ENCODE peak calls at places on chromosomes 2 and 18, in ten cellular contexts. One of them, this sample, is unnamed.
A peak's percentile ranks its signal among the peaks of the same experiment; 100 is the strongest.

GRCh38 chr2:113124181-113124961 is 3.0 kb upstream of the IL1RN start:
- DNase-seq in NT2/D1: no peak
- DNase-seq in D341Med: no peak
- DNase-seq in NB4: peak; percentile 88
- DNase-seq in nucleus accumbens: no peak
- DNase-seq in KBM-7: peak; percentile 71
- DNase-seq in smooth muscle cell of the brain vasculature: no peak
- DNase-seq in stomach: no peak
- DNase-seq in fibroblast of mammary gland: peak; percentile 53
- DNase-seq in WTC11: no peak
- DNase-seq in this sample: no peak

GRCh38 chr2:58239243-58239642 is 1.9 kb downstream of the FANCL start:
- DNase-seq in D341Med: no peak
- DNase-seq in WTC11: no peak
- DNase-seq in KBM-7: no peak
- DNase-seq in fibroblast of mammary gland: no peak
- DNase-seq in stomach: no peak
- DNase-seq in NB4: no peak
- DNase-seq in nucleus accumbens: no peak
- DNase-seq in smooth muscle cell of the brain vasculature: no peak
- DNase-seq in NT2/D1: no peak
- DNase-seq in this sample: no peak

GRCh38 chr18:51614033-51614432 is 416.6 kb upstream of the MEX3C start:
- DNase-seq in NT2/D1: no peak
- DNase-seq in stomach: no peak
- DNase-seq in nucleus accumbens: no peak
- DNase-seq in KBM-7: no peak
- DNase-seq in WTC11: no peak
- DNase-seq in smooth muscle cell of the brain vasculature: no peak
- DNase-seq in fibroblast of mammary gland: peak; percentile 1
- DNase-seq in NB4: no peak
- DNase-seq in D341Med: no peak
- DNase-seq in this sample: no peak

GRCh38 chr2:932320-933221 is 18.1 kb upstream of the SNTG2 start:
- DNase-seq in smooth muscle cell of the brain vasculature: no peak
- DNase-seq in KBM-7: no peak
- DNase-seq in NB4: no peak
- DNase-seq in WTC11: no peak
- DNase-seq in stomach: no peak
- DNase-seq in D341Med: no peak
- DNase-seq in fibroblast of mammary gland: no peak
- DNase-seq in nucleus accumbens: no peak
- DNase-seq in NT2/D1: no peak
- DNase-seq in this sample: no peak

GRCh38 chr2:147578529-147578928 is 266.3 kb upstream of the ACVR2A start:
- DNase-seq in stomach: no peak
- DNase-seq in WTC11: no peak
- DNase-seq in KBM-7: no peak
- DNase-seq in smooth muscle cell of the brain vasculature: no peak
- DNase-seq in nucleus accumbens: no peak
- DNase-seq in D341Med: no peak
- DNase-seq in fibroblast of mammary gland: no peak
- DNase-seq in NT2/D1: no peak
- DNase-seq in NB4: no peak
- DNase-seq in this sample: no peak

GRCh38 chr2:127508621-127509034 is 17.7 kb downstream of the IWS1 start:
- DNase-seq in nucleus accumbens: peak; percentile 12
- DNase-seq in fibroblast of mammary gland: peak; percentile 100
- DNase-seq in D341Med: peak; percentile 74
- DNase-seq in NT2/D1: no peak
- DNase-seq in smooth muscle cell of the brain vasculature: peak; percentile 86
- DNase-seq in KBM-7: peak; percentile 49
- DNase-seq in NB4: peak; percentile 91
- DNase-seq in stomach: peak; percentile 53
- DNase-seq in WTC11: no peak
- DNase-seq in this sample: peak; percentile 57

GRCh38 chr2:15786003-15786654 is 154.2 kb upstream of the MYCN start:
- DNase-seq in NB4: no peak
- DNase-seq in KBM-7: no peak
- DNase-seq in smooth muscle cell of the brain vasculature: no peak
- DNase-seq in D341Med: no peak
- DNase-seq in nucleus accumbens: no peak
- DNase-seq in NT2/D1: no peak
- DNase-seq in stomach: no peak
- DNase-seq in fibroblast of mammary gland: no peak
- DNase-seq in WTC11: no peak
- DNase-seq in this sample: no peak

GRCh38 chr2:147600223-147600622 is 244.6 kb upstream of the ACVR2A start:
- DNase-seq in D341Med: no peak
- DNase-seq in smooth muscle cell of the brain vasculature: no peak
- DNase-seq in KBM-7: no peak
- DNase-seq in nucleus accumbens: no peak
- DNase-seq in NB4: no peak
- DNase-seq in fibroblast of mammary gland: no peak
- DNase-seq in WTC11: no peak
- DNase-seq in NT2/D1: no peak
- DNase-seq in stomach: no peak
- DNase-seq in this sample: no peak

GRCh38 chr2:179682756-179683155 is 178.7 kb downstream of the ZNF385B start:
- DNase-seq in smooth muscle cell of the brain vasculature: no peak
- DNase-seq in stomach: no peak
- DNase-seq in fibroblast of mammary gland: no peak
- DNase-seq in nucleus accumbens: no peak
- DNase-seq in WTC11: no peak
- DNase-seq in KBM-7: no peak
- DNase-seq in D341Med: no peak
- DNase-seq in NT2/D1: no peak
- DNase-seq in NB4: no peak
- DNase-seq in this sample: no peak

GRCh38 chr2:121505005-121505404 is 25.7 kb upstream of the RNU4ATAC start:
- DNase-seq in D341Med: no peak
- DNase-seq in NB4: no peak
- DNase-seq in NT2/D1: no peak
- DNase-seq in nucleus accumbens: no peak
- DNase-seq in stomach: no peak
- DNase-seq in WTC11: no peak
- DNase-seq in KBM-7: no peak
- DNase-seq in smooth muscle cell of the brain vasculature: no peak
- DNase-seq in fibroblast of mammary gland: peak; percentile 86
- DNase-seq in this sample: no peak

GRCh38 chr2:176130153-176130916 is 830 bp downstream of the HOXD8 start:
- DNase-seq in WTC11: peak; percentile 56
- DNase-seq in nucleus accumbens: no peak
- DNase-seq in stomach: no peak
- DNase-seq in fibroblast of mammary gland: peak; percentile 86
- DNase-seq in NB4: no peak
- DNase-seq in NT2/D1: no peak
- DNase-seq in smooth muscle cell of the brain vasculature: no peak
- DNase-seq in KBM-7: no peak
- DNase-seq in D341Med: peak; percentile 66
- DNase-seq in this sample: no peak

GRCh38 chr2:152336103-152336853 is 1.3 kb downstream of the FMNL2 start:
- DNase-seq in NB4: peak; percentile 67
- DNase-seq in KBM-7: peak; percentile 52
- DNase-seq in nucleus accumbens: peak; percentile 45
- DNase-seq in D341Med: peak; percentile 71
- DNase-seq in stomach: peak; percentile 58
- DNase-seq in smooth muscle cell of the brain vasculature: no peak
- DNase-seq in WTC11: peak; percentile 52
- DNase-seq in NT2/D1: no peak
- DNase-seq in fibroblast of mammary gland: peak; percentile 47
- DNase-seq in this sample: peak; percentile 9

GRCh38 chr2:198383392-198383791 is 579.0 kb downstream of the PLCL1 start:
- DNase-seq in D341Med: no peak
- DNase-seq in smooth muscle cell of the brain vasculature: no peak
- DNase-seq in NT2/D1: no peak
- DNase-seq in stomach: no peak
- DNase-seq in KBM-7: no peak
- DNase-seq in nucleus accumbens: no peak
- DNase-seq in NB4: no peak
- DNase-seq in WTC11: no peak
- DNase-seq in fibroblast of mammary gland: peak; percentile 1
- DNase-seq in this sample: no peak

GRCh38 chr18:5628512-5629255 is 84.9 kb upstream of the EPB41L3 start:
- DNase-seq in D341Med: peak; percentile 79
- DNase-seq in nucleus accumbens: peak; percentile 50
- DNase-seq in fibroblast of mammary gland: peak; percentile 43
- DNase-seq in smooth muscle cell of the brain vasculature: no peak
- DNase-seq in NT2/D1: no peak
- DNase-seq in NB4: no peak
- DNase-seq in KBM-7: peak; percentile 56
- DNase-seq in stomach: peak; percentile 31
- DNase-seq in WTC11: peak; percentile 64
- DNase-seq in this sample: peak; percentile 71

GRCh38 chr2:239240480-239240881 is 160.3 kb downstream of the HDAC4 start:
- DNase-seq in fibroblast of mammary gland: no peak
- DNase-seq in WTC11: no peak
- DNase-seq in KBM-7: peak; percentile 61
- DNase-seq in NT2/D1: no peak
- DNase-seq in D341Med: no peak
- DNase-seq in nucleus accumbens: no peak
- DNase-seq in smooth muscle cell of the brain vasculature: no peak
- DNase-seq in stomach: no peak
- DNase-seq in NB4: peak; percentile 79
- DNase-seq in this sample: no peak

GRCh38 chr2:61993422-61994024 is 88.0 kb downstream of the COMMD1 start:
- DNase-seq in WTC11: no peak
- DNase-seq in stomach: no peak
- DNase-seq in fibroblast of mammary gland: peak; percentile 68
- DNase-seq in NB4: peak; percentile 80
- DNase-seq in KBM-7: peak; percentile 84
- DNase-seq in NT2/D1: peak; percentile 20
- DNase-seq in D341Med: peak; percentile 47
- DNase-seq in nucleus accumbens: no peak
- DNase-seq in smooth muscle cell of the brain vasculature: peak; percentile 29
- DNase-seq in this sample: no peak

GRCh38 chr2:61948661-61949457 is 43.4 kb downstream of the COMMD1 start:
- DNase-seq in fibroblast of mammary gland: no peak
- DNase-seq in WTC11: no peak
- DNase-seq in smooth muscle cell of the brain vasculature: no peak
- DNase-seq in NT2/D1: no peak
- DNase-seq in stomach: no peak
- DNase-seq in nucleus accumbens: no peak
- DNase-seq in D341Med: no peak
- DNase-seq in KBM-7: no peak
- DNase-seq in NB4: no peak
- DNase-seq in this sample: no peak

GRCh38 chr18:62524443-62525200 is 1.8 kb downstream of the ZCCHC2 start:
- DNase-seq in fibroblast of mammary gland: peak; percentile 46
- DNase-seq in D341Med: peak; percentile 79
- DNase-seq in NT2/D1: no peak
- DNase-seq in stomach: peak; percentile 73
- DNase-seq in WTC11: peak; percentile 64
- DNase-seq in KBM-7: peak; percentile 65
- DNase-seq in NB4: peak; percentile 74
- DNase-seq in nucleus accumbens: peak; percentile 79
- DNase-seq in smooth muscle cell of the brain vasculature: no peak
- DNase-seq in this sample: peak; percentile 69

GRCh38 chr18:35174093-35174731 is 66.6 kb upstream of the ZNF397 start:
- DNase-seq in smooth muscle cell of the brain vasculature: no peak
- DNase-seq in nucleus accumbens: no peak
- DNase-seq in fibroblast of mammary gland: no peak
- DNase-seq in WTC11: no peak
- DNase-seq in stomach: no peak
- DNase-seq in KBM-7: peak; percentile 88
- DNase-seq in D341Med: peak; percentile 70
- DNase-seq in NB4: peak; percentile 91
- DNase-seq in NT2/D1: no peak
- DNase-seq in this sample: no peak

GRCh38 chr2:71813315-71813714 is 334.3 kb downstream of the CYP26B1 start:
- DNase-seq in KBM-7: no peak
- DNase-seq in fibroblast of mammary gland: no peak
- DNase-seq in stomach: no peak
- DNase-seq in WTC11: no peak
- DNase-seq in smooth muscle cell of the brain vasculature: no peak
- DNase-seq in D341Med: no peak
- DNase-seq in NB4: no peak
- DNase-seq in nucleus accumbens: no peak
- DNase-seq in NT2/D1: no peak
- DNase-seq in this sample: peak; percentile 30

GRCh38 chr2:106130251-106130998 is 63.7 kb downstream of the UXS1 start:
- DNase-seq in KBM-7: no peak
- DNase-seq in smooth muscle cell of the brain vasculature: no peak
- DNase-seq in stomach: no peak
- DNase-seq in nucleus accumbens: no peak
- DNase-seq in NT2/D1: no peak
- DNase-seq in D341Med: no peak
- DNase-seq in WTC11: no peak
- DNase-seq in NB4: no peak
- DNase-seq in fibroblast of mammary gland: no peak
- DNase-seq in this sample: no peak

GRCh38 chr2:217970206-217970605 is 32.6 kb downstream of the TNS1 start:
- DNase-seq in NB4: no peak
- DNase-seq in nucleus accumbens: no peak
- DNase-seq in KBM-7: no peak
- DNase-seq in WTC11: no peak
- DNase-seq in stomach: no peak
- DNase-seq in fibroblast of mammary gland: peak; percentile 76
- DNase-seq in D341Med: no peak
- DNase-seq in smooth muscle cell of the brain vasculature: no peak
- DNase-seq in NT2/D1: no peak
- DNase-seq in this sample: no peak

GRCh38 chr2:32792416-32792815 is 154.3 kb upstream of the LTBP1 start:
- DNase-seq in NB4: no peak
- DNase-seq in nucleus accumbens: no peak
- DNase-seq in smooth muscle cell of the brain vasculature: no peak
- DNase-seq in fibroblast of mammary gland: no peak
- DNase-seq in WTC11: no peak
- DNase-seq in NT2/D1: no peak
- DNase-seq in stomach: no peak
- DNase-seq in KBM-7: no peak
- DNase-seq in D341Med: no peak
- DNase-seq in this sample: no peak

GRCh38 chr2:108633379-108633778 is 85.9 kb upstream of the RANBP2 start:
- DNase-seq in NB4: no peak
- DNase-seq in NT2/D1: no peak
- DNase-seq in stomach: no peak
- DNase-seq in KBM-7: no peak
- DNase-seq in smooth muscle cell of the brain vasculature: no peak
- DNase-seq in D341Med: no peak
- DNase-seq in fibroblast of mammary gland: no peak
- DNase-seq in nucleus accumbens: no peak
- DNase-seq in WTC11: no peak
- DNase-seq in this sample: no peak

GRCh38 chr18:48609114-48609513 is 70.3 kb downstream of the CTIF start:
- DNase-seq in smooth muscle cell of the brain vasculature: no peak
- DNase-seq in NB4: no peak
- DNase-seq in nucleus accumbens: no peak
- DNase-seq in WTC11: no peak
- DNase-seq in fibroblast of mammary gland: no peak
- DNase-seq in KBM-7: no peak
- DNase-seq in stomach: no peak
- DNase-seq in D341Med: no peak
- DNase-seq in NT2/D1: no peak
- DNase-seq in this sample: no peak

GRCh38 chr2:223944166-223944703 is 900 bp downstream of the WDFY1 start:
- DNase-seq in WTC11: peak; percentile 73
- DNase-seq in NB4: peak; percentile 48
- DNase-seq in stomach: peak; percentile 41
- DNase-seq in D341Med: peak; percentile 56
- DNase-seq in nucleus accumbens: no peak
- DNase-seq in fibroblast of mammary gland: no peak
- DNase-seq in NT2/D1: peak; percentile 32
- DNase-seq in KBM-7: peak; percentile 45
- DNase-seq in smooth muscle cell of the brain vasculature: no peak
- DNase-seq in this sample: no peak

GRCh38 chr2:11427224-11427623 is 38.7 kb downstream of the E2F6 start:
- DNase-seq in WTC11: no peak
- DNase-seq in NT2/D1: no peak
- DNase-seq in KBM-7: no peak
- DNase-seq in NB4: no peak
- DNase-seq in smooth muscle cell of the brain vasculature: no peak
- DNase-seq in stomach: no peak
- DNase-seq in fibroblast of mammary gland: no peak
- DNase-seq in nucleus accumbens: no peak
- DNase-seq in D341Med: no peak
- DNase-seq in this sample: no peak

GRCh38 chr18:3442894-3443293 is 7.1 kb upstream of the TGIF1 start:
- DNase-seq in smooth muscle cell of the brain vasculature: no peak
- DNase-seq in fibroblast of mammary gland: no peak
- DNase-seq in NT2/D1: no peak
- DNase-seq in stomach: no peak
- DNase-seq in nucleus accumbens: no peak
- DNase-seq in NB4: no peak
- DNase-seq in WTC11: no peak
- DNase-seq in D341Med: no peak
- DNase-seq in KBM-7: no peak
- DNase-seq in this sample: no peak